ENCODE peak calls at places on chromosomes 13 and 19, in five cellular contexts. V is cardiac fibroblast, H is upper lobe of right lung, O is AG04450, Y is GM12865. X is an unnamed sample.

GRCh38 chr19:8050274-8051096 is 2.1 kb upstream of the CCL25 start:
- DNase-seq in V (peak), O (peak), H (peak), Y (peak), X (peak)

GRCh38 chr13:79589605-79590511 is 108.9 kb downstream of the NDFIP2 start:
- DNase-seq in V (peak), Y (peak), H (no peak), O (no peak), X (peak)

GRCh38 chr19:15114153-15114540 is 6.9 kb downstream of the SYDE1 start:
- DNase-seq in V (peak), O (no peak), H (no peak), Y (no peak), X (no peak)

GRCh38 chr19:48806818-48807589 is 3.8 kb downstream of the BCAT2 start:
- DNase-seq in V (peak), H (no peak), O (no peak), Y (peak), X (no peak)

GRCh38 chr19:47284324-47284899 is 9.7 kb downstream of the INAFM1 start:
- DNase-seq in Y (peak), O (peak), H (no peak), V (peak), X (no peak)

GRCh38 chr13:107808388-107808787 is 406.9 kb downstream of the LIG4 start:
- DNase-seq in O (no peak), V (peak), Y (no peak), H (no peak), X (no peak)

GRCh38 chr13:22012676-22013075 is 341.8 kb downstream of the FGF9 start:
- DNase-seq in O (no peak), Y (no peak), H (no peak), V (no peak), X (no peak)

GRCh38 chr13:99289674-99290337 is 17.4 kb downstream of the GPR183 start:
- DNase-seq in O (no peak), H (no peak), V (no peak), Y (no peak), X (no peak)

GRCh38 chr13:52954838-52955237 is 73.8 kb upstream of the OLFM4 start:
- DNase-seq in V (no peak), O (no peak), H (no peak), Y (no peak), X (no peak)

GRCh38 chr13:65597839-65598818 is 1632.0 kb downstream of the PCDH9 start:
- DNase-seq in Y (no peak), O (peak), H (no peak), V (peak), X (peak)

GRCh38 chr13:49303533-49304252 is 56.0 kb downstream of the CDADC1 start:
- DNase-seq in Y (no peak), H (no peak), V (no peak), O (no peak), X (no peak)

GRCh38 chr13:79935121-79935520 is 405.8 kb downstream of the SPRY2 start:
- DNase-seq in O (no peak), Y (no peak), H (no peak), V (no peak), X (no peak)

GRCh38 chr13:60138674-60139073 is 25.1 kb downstream of the DIAPH3 start:
- DNase-seq in V (no peak), H (no peak), Y (no peak), O (no peak), X (no peak)

GRCh38 chr19:29687244-29687896 is 22.1 kb downstream of the PLEKHF1 start:
- DNase-seq in H (no peak), O (peak), V (peak), Y (no peak), X (peak)

GRCh38 chr19:7263521-7263920 is 30.7 kb downstream of the INSR start:
- DNase-seq in O (no peak), H (no peak), V (no peak), Y (no peak), X (no peak)

GRCh38 chr19:11227201-11227886 is 12.1 kb upstream of the ANGPTL8 start:
- DNase-seq in O (no peak), Y (peak), H (no peak), V (no peak), X (no peak)

GRCh38 chr19:4559569-4559968 is at the start of gene SEMA6B:
- DNase-seq in V (peak), O (no peak), Y (no peak), H (no peak), X (no peak)
- H3K4me3 ChIP-seq in V (no peak), O (no peak), Y (no peak), H (peak), X (no peak)

GRCh38 chr13:42116225-42116624 is 67.8 kb downstream of the DGKH start:
- DNase-seq in V (peak), H (no peak), Y (no peak), O (no peak), X (no peak)
- H3K4me3 ChIP-seq in V (no peak), H (no peak), Y (no peak), O (no peak), X (no peak)

DNA sequence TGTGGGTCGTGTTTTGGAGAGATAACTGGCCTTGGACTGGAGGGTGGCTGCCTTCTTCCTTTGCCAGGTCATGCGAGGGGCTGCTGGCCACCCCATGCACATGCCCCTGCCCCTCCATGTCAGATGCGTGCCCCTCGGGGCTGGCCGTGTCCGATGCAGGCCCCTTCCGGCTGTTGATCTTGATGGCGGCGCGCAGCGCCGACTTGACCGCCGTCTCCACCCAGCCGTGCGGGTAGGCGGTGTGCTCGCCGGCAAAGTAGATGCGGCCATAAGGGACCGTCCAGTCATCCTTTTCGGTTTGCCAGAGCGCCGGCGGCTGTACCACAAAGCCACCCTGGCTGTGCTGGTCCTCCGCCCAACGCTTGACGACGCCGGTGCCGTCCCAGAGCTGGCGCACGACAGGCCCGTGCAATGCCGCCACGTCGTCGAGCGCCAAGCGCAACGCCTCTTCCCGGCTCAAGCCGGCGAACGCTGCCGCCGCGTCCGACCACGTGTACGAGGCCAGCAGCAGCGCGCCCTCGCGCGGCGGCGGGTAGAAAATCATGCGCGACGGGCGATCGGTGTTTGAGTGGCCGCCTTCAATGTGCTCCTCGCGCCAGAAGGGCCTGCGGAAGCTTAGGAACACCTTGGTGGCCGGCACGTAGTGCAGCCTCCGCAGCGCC is 6.9 kb downstream of the IL4I1 start:
- DNase-seq in Y (peak), V (peak), O (no peak), H (peak), X (peak)
- H3K4me3 ChIP-seq in Y (no peak), V (peak), O (peak), H (peak), X (peak)

GRCh38 chr13:27018882-27019281 is 152.7 kb downstream of the USP12 start:
- DNase-seq in V (no peak), O (no peak), Y (no peak), H (no peak), X (no peak)
- H3K4me3 ChIP-seq in V (no peak), O (no peak), Y (no peak), H (no peak), X (no peak)

DNA sequence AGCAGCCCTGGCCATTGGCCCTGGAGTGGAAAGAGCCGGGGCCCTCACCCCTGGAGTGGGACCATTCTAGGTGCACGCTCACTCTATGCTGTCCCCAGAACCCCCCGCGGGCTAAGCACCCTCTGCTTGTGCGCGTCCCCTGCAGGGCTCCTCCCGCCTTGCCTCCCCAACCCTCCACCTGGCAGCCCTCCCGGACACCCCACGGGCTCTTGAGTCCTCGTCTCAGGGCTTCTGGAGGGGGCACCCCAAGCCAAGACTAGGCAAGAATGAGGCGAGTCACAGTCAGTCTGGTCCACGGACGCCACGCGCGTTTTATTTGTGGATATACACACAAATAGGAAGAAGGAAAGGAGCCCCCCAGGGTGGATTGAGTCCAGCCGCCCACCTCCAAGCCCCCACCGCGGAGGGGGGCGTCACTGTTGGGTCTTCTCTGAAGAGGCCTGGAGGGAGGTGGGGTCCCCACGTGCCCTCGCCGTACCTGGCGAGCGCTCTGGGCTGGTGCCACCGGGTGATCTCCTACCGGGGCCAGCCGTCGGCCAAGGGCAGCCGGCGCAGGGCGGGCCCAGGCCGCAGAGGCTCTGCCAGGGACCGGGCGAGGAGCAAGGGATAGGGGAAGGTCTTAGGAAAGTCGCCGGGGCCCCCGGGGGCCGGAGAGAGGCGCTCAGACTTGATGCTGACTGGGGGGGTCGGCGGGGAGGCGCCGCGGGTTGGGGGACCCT is 7.2 kb upstream of the TMEM161A start:
- DNase-seq in O (no peak), H (no peak), Y (no peak), V (no peak), X (no peak)
- H3K4me3 ChIP-seq in O (no peak), H (no peak), Y (no peak), V (no peak), X (no peak)

DNA sequence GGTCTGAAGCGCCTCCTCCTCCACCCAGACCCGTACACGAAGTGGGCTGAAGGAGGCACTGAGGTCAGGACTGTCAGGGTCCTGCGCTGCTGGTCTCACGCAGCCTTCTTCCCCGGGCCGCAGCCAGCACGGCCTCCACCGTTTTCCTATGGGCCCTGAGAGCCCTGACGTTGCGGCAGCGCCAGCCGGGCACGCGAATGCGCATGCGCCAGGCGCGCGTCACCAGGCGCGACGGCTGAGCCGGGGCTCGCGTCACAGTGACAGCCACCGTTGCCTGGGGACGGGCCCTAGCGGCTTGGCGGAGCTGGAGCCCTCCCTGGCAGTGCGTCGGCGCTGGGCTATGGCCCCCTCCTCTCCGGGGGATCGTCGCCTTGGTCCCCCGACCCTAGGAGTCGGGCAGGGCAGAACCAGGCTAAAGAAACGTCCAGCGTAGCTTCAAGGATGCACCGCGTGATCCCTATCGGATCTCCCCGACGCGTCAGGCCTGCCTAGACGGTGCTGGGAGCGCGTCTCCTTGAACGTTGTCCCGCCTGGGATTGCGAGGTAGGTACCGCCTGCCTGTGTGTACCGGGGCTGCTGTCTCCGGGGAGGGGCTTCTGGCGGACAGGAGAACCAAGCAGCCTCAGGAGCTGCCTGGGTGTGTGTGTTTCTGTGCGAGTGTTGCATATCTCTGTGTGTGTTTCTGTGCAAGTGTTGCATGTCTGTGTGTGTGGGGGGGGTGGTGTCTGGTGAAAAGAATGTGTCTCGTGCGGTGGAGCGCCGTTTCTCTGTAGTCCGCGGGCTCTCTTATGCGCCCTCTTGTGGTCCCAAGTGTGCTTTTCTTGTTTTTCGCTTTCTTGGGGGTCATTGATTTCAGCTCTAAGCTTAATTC is 43.2 kb downstream of the ZNF571 start:
- DNase-seq in Y (peak), V (peak), O (peak), H (no peak), X (peak)
- H3K4me3 ChIP-seq in Y (peak), V (peak), O (peak), H (peak), X (peak)

DNA sequence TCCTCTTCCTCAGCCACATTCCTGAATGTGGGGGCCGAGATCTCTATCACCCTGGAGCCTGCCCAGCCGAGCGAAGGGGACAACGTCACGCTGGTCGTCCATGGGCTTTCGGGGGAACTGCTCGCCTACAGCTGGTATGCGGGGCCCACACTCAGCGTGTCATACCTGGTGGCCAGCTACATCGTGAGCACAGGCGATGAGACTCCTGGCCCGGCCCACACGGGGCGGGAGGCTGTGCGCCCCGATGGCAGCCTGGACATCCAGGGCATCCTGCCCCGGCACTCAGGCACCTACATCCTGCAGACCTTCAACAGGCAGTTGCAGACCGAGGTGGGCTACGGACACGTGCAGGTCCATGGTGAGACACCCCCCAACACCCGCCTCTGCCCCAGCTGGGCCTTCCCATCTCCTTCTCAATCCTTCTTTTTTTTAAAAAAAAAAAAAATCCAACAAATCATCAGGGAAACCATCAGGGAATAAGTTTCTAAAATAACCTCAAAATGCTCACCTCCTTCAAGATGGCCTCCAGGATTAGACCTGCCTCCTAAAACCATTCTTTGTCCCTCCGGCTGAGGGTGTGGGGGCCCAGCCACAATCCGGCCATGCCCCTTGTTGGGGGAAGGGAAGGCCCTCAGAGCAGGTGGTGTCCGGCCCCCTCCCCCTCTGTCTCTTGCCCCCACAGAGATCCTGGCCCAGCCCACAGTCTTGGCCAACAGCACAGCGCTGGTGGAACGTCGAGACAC is 4.6 kb downstream of the CEACAM16 start:
- DNase-seq in H (no peak), O (no peak), V (no peak), Y (no peak), X (no peak)
- H3K4me3 ChIP-seq in H (no peak), O (no peak), V (no peak), Y (no peak), X (no peak)

X was measured in skeletal muscle cell.